ENCODE peak calls at places on chromosomes 5 and 9, in nine cellular contexts. Q is effector memory CD4-positive, alpha-beta T cell; J is stimulated activated CD8-positive, alpha-beta memory T cell treated with anti-CD3 and anti-CD28 coated beads, Interleukin-15, amount 100 ng/mL, for 24 hours; L is LoVo; V is stimulated activated CD4-positive, alpha-beta T cell treated with anti-CD3 and anti-CD28 coated beads, Interleukin-4, amount 100 ng/mL, for 4 hours; I is smooth muscle cell of the brain vasculature; S is hepatocyte; G is GM19239; Y is left ventricle myocardium inferior. R is an unnamed sample.

GRCh38 chr9:111036946-111037743 is 1.1 kb downstream of the LPAR1 start:
- DNase-seq in Q (no peak), J (no peak), L (no peak), V (no peak), I (no peak), S (peak), G (no peak), Y (no peak), R (no peak)

GRCh38 chr9:68546596-68547390 is 6.1 kb upstream of the TMEM252 start:
- DNase-seq in Q (no peak), J (no peak), L (no peak), V (no peak), I (no peak), S (no peak), G (peak), Y (no peak), R (no peak)

GRCh38 chr9:74330487-74331214 is 166.5 kb upstream of the RORB start:
- DNase-seq in Q (no peak), J (no peak), L (no peak), V (no peak), I (no peak), S (no peak), G (no peak), Y (no peak), R (no peak)

GRCh38 chr5:88689662-88690351 is 193.2 kb downstream of the MEF2C start:
- DNase-seq in Q (no peak), J (no peak), L (no peak), V (no peak), I (no peak), S (no peak), G (no peak), Y (no peak), R (no peak)

GRCh38 chr5:169626779-169627178 is 10.3 kb upstream of the DOCK2 start:
- DNase-seq in Q (no peak), J (no peak), L (no peak), V (no peak), I (no peak), S (peak), G (no peak), Y (no peak), R (no peak)

GRCh38 chr5:69315972-69316371 is 16.6 kb downstream of the CCDC125 start:
- DNase-seq in Q (no peak), J (no peak), L (no peak), V (no peak), I (no peak), S (no peak), G (no peak), Y (no peak), R (no peak)

GRCh38 chr9:127137640-127138360 is 15.4 kb upstream of the ANGPTL2 start:
- DNase-seq in Q (no peak), J (no peak), L (no peak), V (no peak), I (no peak), S (no peak), G (no peak), Y (no peak), R (no peak)

GRCh38 chr9:86700601-86701000 is 246.7 kb downstream of the GAS1 start:
- DNase-seq in Q (no peak), J (no peak), L (no peak), V (no peak), I (no peak), S (peak), G (no peak), Y (peak), R (peak)

GRCh38 chr9:87862536-87863268 is 20.0 kb upstream of the SPATA31E1 start:
- DNase-seq in Q (no peak), J (no peak), L (peak), V (no peak), I (no peak), S (peak), G (no peak), Y (no peak), R (no peak)

GRCh38 chr5:102891175-102891574 is 136.1 kb downstream of the PAM start:
- DNase-seq in Q (no peak), J (no peak), L (no peak), V (no peak), I (no peak), S (no peak), G (no peak), Y (no peak), R (no peak)

GRCh38 chr5:54217826-54218503 is 92.4 kb downstream of the ARL15 start:
- DNase-seq in Q (no peak), J (no peak), L (peak), V (no peak), I (peak), S (peak), G (peak), Y (no peak), R (no peak)

GRCh38 chr5:178288373-178289368 is 56.1 kb upstream of the PHYKPL start:
- DNase-seq in Q (no peak), J (no peak), L (no peak), V (no peak), I (no peak), S (peak), G (no peak), Y (no peak), R (peak)

GRCh38 chr9:133813749-133814585 is 75.8 kb upstream of the SARDH start:
- DNase-seq in Q (no peak), J (no peak), L (no peak), V (no peak), I (no peak), S (peak), G (no peak), Y (peak), R (peak)

GRCh38 chr5:173567548-173567947 is 48.9 kb downstream of the BOD1 start:
- DNase-seq in Q (no peak), J (no peak), L (no peak), V (no peak), I (no peak), S (no peak), G (no peak), Y (no peak), R (no peak)

GRCh38 chr5:6902597-6902996 is 189.4 kb downstream of the TENT4A start:
- DNase-seq in Q (no peak), J (no peak), L (no peak), V (no peak), I (no peak), S (no peak), G (no peak), Y (no peak), R (no peak)

GRCh38 chr5:64947031-64947430 is 178.3 kb downstream of the CWC27 start:
- DNase-seq in Q (no peak), J (no peak), L (no peak), V (no peak), I (no peak), S (peak), G (no peak), Y (no peak), R (no peak)

GRCh38 chr5:1325870-1326546 is 18.9 kb downstream of the CLPTM1L start:
- DNase-seq in Q (no peak), J (no peak), L (peak), V (no peak), I (no peak), S (no peak), G (no peak), Y (no peak), R (no peak)

GRCh38 chr9:78029601-78030552 is 1.7 kb downstream of the GNAQ start:
- DNase-seq in Q (no peak), J (no peak), L (no peak), V (no peak), I (no peak), S (peak), G (no peak), Y (no peak), R (peak)

GRCh38 chr9:130451509-130452388 is 7.0 kb downstream of the ASS1 start:
- DNase-seq in Q (no peak), J (no peak), L (peak), V (no peak), I (peak), S (peak), G (no peak), Y (peak), R (peak)

GRCh38 chr9:34636791-34637355 is 714 bp downstream of the SIGMAR1 start:
- DNase-seq in Q (no peak), J (no peak), L (no peak), V (no peak), I (no peak), S (no peak), G (no peak), Y (no peak), R (peak)

GRCh38 chr5:116237917-116238502 is 153.2 kb downstream of the COMMD10 start:
- DNase-seq in Q (no peak), J (no peak), L (no peak), V (no peak), I (no peak), S (no peak), G (no peak), Y (no peak), R (no peak)

GRCh38 chr9:120856700-120857099 is 14.0 kb upstream of the PSMD5 start:
- DNase-seq in Q (no peak), J (no peak), L (no peak), V (no peak), I (no peak), S (no peak), G (no peak), Y (no peak), R (no peak)

GRCh38 chr5:142109356-142110045 is 922 bp downstream of the NDFIP1 start:
- DNase-seq in Q (peak), J (no peak), L (no peak), V (no peak), I (no peak), S (peak), G (no peak), Y (no peak), R (no peak)

R was measured in Right ventricle myocardium inferior.